ENCODE peak calls at places on chromosome 3, in four cellular contexts. V is K562, J is H1, G is HepG2. C is an unnamed sample.

GRCh38 chr3:196159952-196160804 is 51.0 kb downstream of the ZDHHC19 start:
- DNase-seq in V (peak; percentile 62), J (no peak), G (no peak), C (peak; percentile 59)

GRCh38 chr3:133691410-133692107 is 29.8 kb upstream of the TOPBP1 start:
- DNase-seq in V (no peak), J (no peak), G (no peak), C (no peak)

GRCh38 chr3:195876297-195877031 is 31.9 kb downstream of the TNK2 start:
- DNase-seq in V (peak; percentile 97), J (no peak), G (no peak), C (no peak)

GRCh38 chr3:49775538-49775937 is 10.8 kb downstream of the IP6K1 start:
- DNase-seq in V (no peak), J (no peak), G (no peak), C (no peak)

GRCh38 chr3:107598926-107599754 is 76.4 kb downstream of the BBX start:
- DNase-seq in V (no peak), J (peak; percentile 36), G (peak; percentile 65), C (peak; percentile 47)

GRCh38 chr3:156659260-156659659 is 15.1 kb upstream of the TIPARP start:
- DNase-seq in V (no peak), J (no peak), G (no peak), C (no peak)

GRCh38 chr3:79028916-79029315 is 738.9 kb downstream of the ROBO1 start:
- DNase-seq in V (no peak), J (no peak), G (no peak), C (no peak)

GRCh38 chr3:151307583-151307982 is 9.0 kb downstream of the GPR87 start:
- DNase-seq in V (no peak), J (no peak), G (no peak), C (no peak)

GRCh38 chr3:108669211-108669610 is 79.7 kb downstream of the DZIP3 start:
- DNase-seq in V (no peak), J (no peak), G (no peak), C (no peak)

GRCh38 chr3:114671741-114672510 is 378.1 kb downstream of the TIGIT start:
- DNase-seq in V (no peak), J (no peak), G (no peak), C (no peak)

GRCh38 chr3:97942801-97943546 is 29.3 kb downstream of the RIOX2 start:
- DNase-seq in V (no peak), J (no peak), G (no peak), C (no peak)

GRCh38 chr3:121836069-121836468 is 1.1 kb downstream of the EAF2 start:
- DNase-seq in V (no peak), J (no peak), G (no peak), C (no peak)

GRCh38 chr3:102906837-102907236 is 472.0 kb downstream of the ZPLD1 start:
- DNase-seq in V (no peak), J (no peak), G (no peak), C (no peak)

GRCh38 chr3:188241072-188241471 is 87.1 kb downstream of the LPP start:
- DNase-seq in V (no peak), J (no peak), G (no peak), C (no peak)

GRCh38 chr3:112391648-112392047 is 58.7 kb downstream of the CD200 start:
- DNase-seq in V (no peak), J (no peak), G (no peak), C (no peak)

GRCh38 chr3:152471814-152472605 is 203.3 kb downstream of the MBNL1 start:
- DNase-seq in V (peak; percentile 27), J (no peak), G (peak; percentile 52), C (peak; percentile 54)

GRCh38 chr3:64921666-64922065 is 233.9 kb upstream of the ADAMTS9 start:
- DNase-seq in V (no peak), J (no peak), G (no peak), C (no peak)

GRCh38 chr3:170171563-170171962 is 10.0 kb downstream of the PHC3 start:
- DNase-seq in V (no peak), J (no peak), G (no peak), C (no peak)

GRCh38 chr3:183131735-183132134 is 30.8 kb downstream of the LAMP3 start:
- DNase-seq in V (no peak), J (no peak), G (no peak), C (no peak)

GRCh38 chr3:127745656-127746399 is 73.1 kb downstream of the ABTB1 start:
- DNase-seq in V (no peak), J (no peak), G (no peak), C (no peak)

GRCh38 chr3:72270072-72270611 is 485.2 kb upstream of the PROK2 start:
- DNase-seq in V (peak; percentile 68), J (no peak), G (peak; percentile 87), C (no peak)
- TF ChIP-seq ATF2 in V (no peak), J (no peak), G (peak; percentile 81), C (no peak)

DNA sequence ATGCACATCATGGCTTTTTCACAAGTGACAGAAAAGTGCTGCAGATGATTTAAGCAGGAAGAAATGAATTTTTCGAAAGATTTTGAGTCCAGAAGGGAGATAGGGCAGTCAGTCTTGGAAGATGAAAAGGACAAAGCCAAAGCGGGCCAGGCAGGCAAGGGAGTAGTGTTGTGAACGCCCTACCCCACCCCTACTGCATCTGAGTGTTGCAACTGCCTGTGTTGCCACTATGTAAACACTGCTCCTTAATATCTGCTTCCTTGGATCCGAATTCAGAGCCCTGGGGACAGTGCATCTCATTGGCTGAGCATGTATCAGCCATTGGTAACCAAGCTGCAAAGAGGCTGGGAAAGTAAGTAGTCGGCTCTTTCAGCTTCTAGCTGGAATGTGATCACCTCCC is 39.0 kb downstream of the CNTN4 start:
- DNase-seq in V (no peak), J (no peak), G (no peak), C (no peak)
- TF ChIP-seq ATF2 in V (no peak), J (no peak), G (no peak), C (no peak)

GRCh38 chr3:69439683-69440270 is 53.9 kb upstream of the FRMD4B start:
- DNase-seq in V (no peak), J (no peak), G (peak; percentile 3), C (no peak)

GRCh38 chr3:69441028-69441427 is 55.1 kb upstream of the FRMD4B start:
- DNase-seq in V (no peak), J (no peak), G (no peak), C (no peak)

GRCh38 chr3:69433016-69433937 is 47.4 kb upstream of the FRMD4B start:
- DNase-seq in V (no peak), J (no peak), G (no peak), C (no peak)

GRCh38 chr3:69433938-69434263 is 48.0 kb upstream of the FRMD4B start:
- DNase-seq in V (no peak), J (no peak), G (no peak), C (no peak)

GRCh38 chr3:69435274-69436262 is 49.7 kb upstream of the FRMD4B start:
- DNase-seq in V (no peak), J (no peak), G (no peak), C (no peak)
- TF ChIP-seq ATF2 in V (no peak), J (no peak), G (no peak), C (no peak)

GRCh38 chr3:179067291-179067690 is 4.3 kb downstream of the ZMAT3 start:
- DNase-seq in V (no peak), J (no peak), G (peak; percentile 15), C (no peak)

GRCh38 chr3:179068779-179069530 is 2.7 kb downstream of the ZMAT3 start:
- DNase-seq in V (peak; percentile 29), J (no peak), G (no peak), C (no peak)

GRCh38 chr3:179066058-179066457 is 5.6 kb downstream of the ZMAT3 start:
- DNase-seq in V (no peak), J (no peak), G (no peak), C (no peak)

GRCh38 chr3:179069762-179070390 is 1.7 kb downstream of the ZMAT3 start:
- DNase-seq in V (no peak), J (no peak), G (no peak), C (no peak)

DNA sequence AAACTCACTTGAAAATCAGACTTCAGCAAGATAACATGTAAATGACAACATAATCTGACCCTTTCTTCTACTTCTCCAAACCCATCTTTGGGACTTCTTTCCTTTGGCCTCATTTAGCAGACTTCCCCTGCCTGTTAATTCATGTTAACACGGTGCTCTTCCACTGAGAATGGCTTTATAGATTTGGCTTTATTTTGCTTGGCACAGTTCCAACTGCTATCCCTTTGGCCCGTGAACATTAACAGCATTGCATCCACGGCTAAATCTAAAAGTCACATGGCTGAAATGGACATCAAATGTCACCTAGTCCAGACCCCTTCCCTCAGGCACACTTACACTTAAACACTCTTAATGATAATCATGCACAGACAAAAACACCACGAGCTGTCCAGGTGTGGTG is 3.8 kb downstream of the ZMAT3 start:
- DNase-seq in V (no peak), J (no peak), G (no peak), C (no peak)
- TF ChIP-seq ATF2 in V (no peak), J (no peak), G (no peak), C (no peak)

GRCh38 chr3:42747581-42747980 is 25.5 kb downstream of the CCDC13 start:
- DNase-seq in V (no peak), J (no peak), G (no peak), C (no peak)

GRCh38 chr3:42749025-42749752 is 23.9 kb downstream of the CCDC13 start:
- DNase-seq in V (no peak), J (no peak), G (no peak), C (no peak)

GRCh38 chr3:42750834-42751233 is 22.2 kb downstream of the CCDC13 start:
- DNase-seq in V (no peak), J (no peak), G (no peak), C (no peak)

GRCh38 chr3:42751609-42752008 is 21.4 kb downstream of the CCDC13 start:
- DNase-seq in V (no peak), J (no peak), G (no peak), C (no peak)

DNA sequence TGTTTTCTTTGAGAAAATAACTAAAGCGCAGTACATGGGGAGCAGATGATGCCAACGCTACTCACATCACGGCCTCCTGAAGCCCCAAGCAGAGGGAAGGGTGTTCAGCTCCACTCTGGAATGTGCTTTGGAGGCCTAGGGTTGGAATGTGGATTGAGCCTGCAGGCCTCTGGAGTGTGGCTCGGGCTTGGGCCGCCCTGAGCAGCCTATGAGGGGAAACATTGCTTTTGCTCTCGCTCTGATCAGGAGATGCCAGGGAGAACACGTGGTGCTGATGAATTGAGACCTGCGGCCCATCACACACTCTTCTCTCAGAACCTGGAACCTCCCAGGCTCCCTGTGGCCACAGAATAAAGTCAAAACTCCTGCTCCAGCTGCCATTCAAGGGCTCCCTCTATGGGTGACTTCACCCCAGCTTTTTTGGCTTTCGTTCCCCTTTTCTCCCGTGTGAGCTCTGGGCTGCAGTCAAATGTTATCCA is 23.3 kb downstream of the CCDC13 start:
- DNase-seq in V (peak; percentile 60), J (no peak), G (no peak), C (peak; percentile 42)
- TF ChIP-seq ATF2 in V (no peak), J (no peak), G (no peak), C (no peak)

GRCh38 chr3:42713747-42714146 is 11.1 kb upstream of the HHATL start:
- DNase-seq in V (no peak), J (no peak), G (no peak), C (no peak)

GRCh38 chr3:42712716-42713372 is 10.2 kb upstream of the HHATL start:
- DNase-seq in V (no peak), J (no peak), G (no peak), C (no peak)

GRCh38 chr3:42710323-42711021 is 7.9 kb upstream of the HHATL start:
- DNase-seq in V (no peak), J (no peak), G (no peak), C (peak; percentile 5)

GRCh38 chr3:42712344-42712648 is 9.7 kb upstream of the HHATL start:
- DNase-seq in V (no peak), J (no peak), G (no peak), C (no peak)

GRCh38 chr3:42711491-42712343 is 9.1 kb upstream of the HHATL start:
- DNase-seq in V (no peak), J (no peak), G (no peak), C (peak; percentile 9)
- TF ChIP-seq ATF2 in V (no peak), J (no peak), G (no peak), C (no peak)

C was measured in WTC11.